ENCODE peak calls at places on chromosome 12, in four cellular contexts. One of them, this sample, is unnamed.

GRCh38 chr12:89556976-89557375 is 31.1 kb upstream of the POC1B start:
- DNase-seq in IMR-90: peak; percentile 23
- DNase-seq in Peyer's patch: no peak
- DNase-seq in A549: no peak
- DNase-seq in this sample: no peak

GRCh38 chr12:21559855-21560569 is 33.9 kb downstream of the SPX start:
- DNase-seq in IMR-90: peak; percentile 53
- DNase-seq in Peyer's patch: no peak
- DNase-seq in A549: peak; percentile 74
- DNase-seq in this sample: no peak

GRCh38 chr12:10067259-10067658 is 31.5 kb downstream of the CLEC1A start:
- DNase-seq in IMR-90: no peak
- DNase-seq in Peyer's patch: no peak
- DNase-seq in A549: no peak
- DNase-seq in this sample: no peak

GRCh38 chr12:3988519-3989217 is 115.5 kb upstream of the PARP11 start:
- DNase-seq in IMR-90: no peak
- DNase-seq in Peyer's patch: no peak
- DNase-seq in A549: no peak
- DNase-seq in this sample: no peak

GRCh38 chr12:53756300-53757094 is 4.7 kb upstream of the CISTR start:
- DNase-seq in IMR-90: no peak
- DNase-seq in Peyer's patch: no peak
- DNase-seq in A549: no peak
- DNase-seq in this sample: no peak

GRCh38 chr12:62686938-62687337 is 220.3 kb downstream of the MON2 start:
- DNase-seq in IMR-90: no peak
- DNase-seq in Peyer's patch: no peak
- DNase-seq in A549: no peak
- DNase-seq in this sample: no peak

GRCh38 chr12:93361159-93361919 is 16.4 kb upstream of the NUDT4 start:
- DNase-seq in IMR-90: peak; percentile 39
- DNase-seq in Peyer's patch: no peak
- DNase-seq in A549: no peak
- DNase-seq in this sample: no peak

GRCh38 chr12:31896514-31897039 is 62.6 kb upstream of the RESF1 start:
- DNase-seq in IMR-90: peak; percentile 38
- DNase-seq in Peyer's patch: no peak
- DNase-seq in A549: no peak
- DNase-seq in this sample: no peak

GRCh38 chr12:49537709-49538601 is 875 bp upstream of the KCNH3 start:
- DNase-seq in IMR-90: no peak
- DNase-seq in Peyer's patch: peak; percentile 53
- DNase-seq in A549: no peak
- DNase-seq in this sample: peak; percentile 56

GRCh38 chr12:49261726-49262125 is 3.2 kb upstream of the TUBA1C start:
- DNase-seq in IMR-90: peak; percentile 83
- DNase-seq in Peyer's patch: no peak
- DNase-seq in A549: no peak
- DNase-seq in this sample: no peak

GRCh38 chr12:69106482-69107118 is 132.8 kb upstream of the CPSF6 start:
- DNase-seq in IMR-90: no peak
- DNase-seq in Peyer's patch: no peak
- DNase-seq in A549: no peak
- DNase-seq in this sample: no peak

GRCh38 chr12:109579639-109580038 is 6.0 kb downstream of the MVK start:
- DNase-seq in IMR-90: no peak
- DNase-seq in Peyer's patch: no peak
- DNase-seq in A549: no peak
- DNase-seq in this sample: no peak

GRCh38 chr12:131114942-131115584 is 161.4 kb downstream of the ADGRD1 start:
- DNase-seq in IMR-90: no peak
- DNase-seq in Peyer's patch: peak; percentile 28
- DNase-seq in A549: no peak
- DNase-seq in this sample: peak; percentile 54

GRCh38 chr12:14111230-14111865 is 129.9 kb upstream of the GRIN2B start:
- DNase-seq in IMR-90: no peak
- DNase-seq in Peyer's patch: no peak
- DNase-seq in A549: peak; percentile 39
- DNase-seq in this sample: no peak

GRCh38 chr12:52600071-52600470 is 1.2 kb downstream of the KRT72 start:
- DNase-seq in IMR-90: no peak
- DNase-seq in Peyer's patch: no peak
- DNase-seq in A549: no peak
- DNase-seq in this sample: no peak

GRCh38 chr12:28536088-28536487 is 345.8 kb downstream of the CCDC91 start:
- DNase-seq in IMR-90: peak; percentile 85
- DNase-seq in Peyer's patch: no peak
- DNase-seq in A549: no peak
- DNase-seq in this sample: no peak

GRCh38 chr12:116376354-116377193 is 99.1 kb upstream of the MED13L start:
- DNase-seq in IMR-90: peak; percentile 83
- DNase-seq in Peyer's patch: no peak
- DNase-seq in A549: peak; percentile 95
- DNase-seq in this sample: no peak

GRCh38 chr12:51863921-51864700 is 15.6 kb upstream of the FIGNL2 start:
- DNase-seq in IMR-90: no peak
- DNase-seq in Peyer's patch: no peak
- DNase-seq in A549: no peak
- DNase-seq in this sample: no peak

GRCh38 chr12:6553051-6553868 is 2.6 kb downstream of the IFFO1 start:
- DNase-seq in IMR-90: peak; percentile 73
- DNase-seq in Peyer's patch: no peak
- DNase-seq in A549: no peak
- DNase-seq in this sample: peak; percentile 91

GRCh38 chr12:4486049-4486699 is 40.6 kb upstream of the FGF6 start:
- DNase-seq in IMR-90: no peak
- DNase-seq in Peyer's patch: no peak
- DNase-seq in A549: no peak
- DNase-seq in this sample: no peak

GRCh38 chr12:29970501-29970900 is 186.8 kb upstream of the TMTC1 start:
- DNase-seq in IMR-90: no peak
- DNase-seq in Peyer's patch: no peak
- DNase-seq in A549: no peak
- DNase-seq in this sample: no peak

GRCh38 chr12:12156835-12157234 is 86.1 kb downstream of the BCL2L14 start:
- DNase-seq in IMR-90: no peak
- DNase-seq in Peyer's patch: no peak
- DNase-seq in A549: no peak
- DNase-seq in this sample: no peak

GRCh38 chr12:5498081-5498480 is 66.2 kb downstream of the NTF3 start:
- DNase-seq in IMR-90: peak; percentile 59
- DNase-seq in Peyer's patch: no peak
- DNase-seq in A549: no peak
- DNase-seq in this sample: no peak

DNA sequence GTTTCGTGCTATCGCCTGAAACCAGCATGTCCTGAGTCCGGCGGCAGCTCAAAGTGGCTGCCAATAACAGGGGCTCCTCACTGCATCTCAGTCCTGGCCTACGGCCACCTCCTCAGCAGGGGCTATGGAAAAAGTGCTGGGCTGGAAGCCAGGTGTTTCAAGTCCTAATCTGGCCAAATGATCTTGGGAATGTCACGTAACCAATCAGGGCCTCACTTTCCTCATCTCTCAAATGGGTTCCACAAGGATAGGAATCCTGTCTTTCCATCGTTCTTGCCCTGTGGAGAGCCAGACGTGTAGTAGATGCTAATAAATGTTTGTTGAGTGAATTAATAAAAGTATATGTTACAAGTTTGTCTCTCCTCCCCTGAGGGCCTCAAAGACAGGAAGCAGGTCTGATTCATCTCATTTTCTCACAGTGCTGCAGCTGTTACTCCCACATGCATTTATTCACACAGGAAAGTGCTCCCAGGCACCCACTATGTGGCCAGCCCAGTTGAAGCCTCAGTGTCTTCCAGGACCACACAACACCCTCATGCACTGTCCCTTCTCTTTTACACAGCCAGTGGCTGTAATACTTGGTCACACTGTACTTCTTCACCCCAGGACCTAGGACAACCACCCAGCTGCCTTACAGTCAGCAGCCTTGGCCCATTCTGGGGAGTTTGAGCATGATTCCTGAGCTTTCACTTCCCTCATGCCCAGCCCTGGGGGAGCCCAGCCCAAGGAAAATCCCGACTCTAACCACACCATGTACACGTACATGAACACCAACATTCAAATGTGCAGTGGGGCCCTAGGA is 5.0 kb downstream of the CMKLR1 start:
- DNase-seq in IMR-90: peak; percentile 15
- DNase-seq in Peyer's patch: no peak
- DNase-seq in A549: no peak
- DNase-seq in this sample: peak; percentile 58
- TF ChIP-seq POLR2A in IMR-90: no peak
- TF ChIP-seq POLR2A in Peyer's patch: no peak
- TF ChIP-seq POLR2A in A549: no peak
- TF ChIP-seq POLR2A in this sample: no peak

GRCh38 chr12:58916891-58917570 is 3.3 kb downstream of the LRIG3 start:
- DNase-seq in IMR-90: peak; percentile 63
- DNase-seq in Peyer's patch: no peak
- DNase-seq in A549: no peak
- DNase-seq in this sample: no peak

GRCh38 chr12:58919271-58920101 is 818 bp downstream of the LRIG3 start:
- DNase-seq in IMR-90: peak; percentile 58
- DNase-seq in Peyer's patch: no peak
- DNase-seq in A549: peak; percentile 41
- DNase-seq in this sample: peak; percentile 71

GRCh38 chr12:58920102-58920955 is at the start of gene LRIG3:
- DNase-seq in IMR-90: peak; percentile 89
- DNase-seq in Peyer's patch: peak; percentile 92
- DNase-seq in A549: peak; percentile 90
- DNase-seq in this sample: peak; percentile 96

GRCh38 chr12:58917699-58918334 is 2.5 kb downstream of the LRIG3 start:
- DNase-seq in IMR-90: no peak
- DNase-seq in Peyer's patch: no peak
- DNase-seq in A549: no peak
- DNase-seq in this sample: no peak

GRCh38 chr12:58918475-58918874 is 1.8 kb downstream of the LRIG3 start:
- DNase-seq in IMR-90: peak; percentile 15
- DNase-seq in Peyer's patch: no peak
- DNase-seq in A549: no peak
- DNase-seq in this sample: no peak
- H3K4me3 ChIP-seq in IMR-90: peak overlapping the region; percentile 80
- H3K4me3 ChIP-seq in Peyer's patch: no peak overlapping the region
- H3K4me3 ChIP-seq in A549: peak overlapping the region; percentile 68
- H3K4me3 ChIP-seq in this sample: peak overlapping the region; percentile 74

GRCh38 chr12:27332407-27333310 is at the start of gene BMAL2:
- DNase-seq in IMR-90: peak; percentile 43
- DNase-seq in Peyer's patch: peak; percentile 62
- DNase-seq in A549: peak; percentile 29
- DNase-seq in this sample: no peak
- TF ChIP-seq POLR2A in IMR-90: peak; percentile 31
- TF ChIP-seq POLR2A in Peyer's patch: no peak
- TF ChIP-seq POLR2A in A549: peak; percentile 52
- TF ChIP-seq POLR2A in this sample: no peak

DNA sequence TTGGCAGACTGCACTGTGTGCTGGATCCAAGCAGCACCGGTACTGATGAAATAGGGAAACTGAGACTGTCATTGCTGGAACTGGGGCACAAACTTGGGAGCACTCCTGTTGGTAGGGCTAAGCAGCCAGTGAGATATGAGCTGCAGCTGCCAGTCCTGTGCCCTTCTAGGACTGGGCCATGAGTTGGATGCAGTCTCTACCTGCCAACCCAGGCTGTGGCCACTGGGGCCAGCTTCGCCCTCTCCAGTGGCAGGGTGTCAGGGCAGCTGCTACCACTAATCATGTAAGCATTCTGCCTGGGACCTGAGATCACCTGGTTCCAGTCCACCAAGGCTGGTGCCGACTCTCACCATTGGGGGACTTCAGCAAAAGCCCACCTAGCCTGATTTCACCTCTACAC is 121.1 kb downstream of the PAWR start:
- DNase-seq in IMR-90: no peak
- DNase-seq in Peyer's patch: no peak
- DNase-seq in A549: no peak
- DNase-seq in this sample: no peak
- H3K4me3 ChIP-seq in IMR-90: no peak overlapping the region
- H3K4me3 ChIP-seq in Peyer's patch: no peak overlapping the region
- H3K4me3 ChIP-seq in A549: no peak overlapping the region
- H3K4me3 ChIP-seq in this sample: no peak overlapping the region

GRCh38 chr12:122526683-122527477 is at the start of the genes KNTC1 and RSRC2:
- DNase-seq in IMR-90: peak; percentile 100
- DNase-seq in Peyer's patch: peak; percentile 95
- DNase-seq in A549: peak; percentile 100
- DNase-seq in this sample: peak; percentile 99
- TF ChIP-seq POLR2A in IMR-90: peak; percentile 99
- TF ChIP-seq POLR2A in Peyer's patch: peak; percentile 98
- TF ChIP-seq POLR2A in A549: peak; percentile 92
- TF ChIP-seq POLR2A in this sample: peak; percentile 97

DNA sequence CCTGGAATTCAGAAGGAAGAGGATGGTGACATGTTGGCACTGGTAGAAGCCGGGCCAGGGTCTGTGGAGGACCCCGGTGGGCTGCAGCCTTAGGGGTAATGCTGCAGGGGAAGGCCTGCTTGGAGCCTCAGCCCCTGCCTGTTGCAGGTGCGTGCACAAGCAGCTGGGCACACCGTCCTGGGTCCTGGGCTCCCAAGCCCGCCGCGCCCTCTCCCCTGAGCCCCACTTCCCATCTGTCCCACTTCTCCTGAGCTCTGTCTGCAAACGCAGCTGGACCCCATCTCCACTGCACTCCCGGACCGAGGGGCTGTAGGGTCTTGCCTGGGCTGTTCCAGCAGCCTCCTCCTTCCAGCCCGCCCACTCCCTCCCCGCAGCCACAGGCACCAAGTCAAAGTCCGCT is 116.8 kb downstream of the GLT1D1 start:
- DNase-seq in IMR-90: no peak
- DNase-seq in Peyer's patch: no peak
- DNase-seq in A549: no peak
- DNase-seq in this sample: no peak
- H3K4me3 ChIP-seq in IMR-90: no peak overlapping the region
- H3K4me3 ChIP-seq in Peyer's patch: no peak overlapping the region
- H3K4me3 ChIP-seq in A549: no peak overlapping the region
- H3K4me3 ChIP-seq in this sample: no peak overlapping the region

GRCh38 chr12:107027304-107028053 is 40.5 kb upstream of the MTERF2 start:
- DNase-seq in IMR-90: peak; percentile 96
- DNase-seq in Peyer's patch: no peak
- DNase-seq in A549: peak; percentile 87
- DNase-seq in this sample: no peak
- TF ChIP-seq POLR2A in IMR-90: peak; percentile 72
- TF ChIP-seq POLR2A in Peyer's patch: peak; percentile 20
- TF ChIP-seq POLR2A in A549: no peak
- TF ChIP-seq POLR2A in this sample: no peak

DNA sequence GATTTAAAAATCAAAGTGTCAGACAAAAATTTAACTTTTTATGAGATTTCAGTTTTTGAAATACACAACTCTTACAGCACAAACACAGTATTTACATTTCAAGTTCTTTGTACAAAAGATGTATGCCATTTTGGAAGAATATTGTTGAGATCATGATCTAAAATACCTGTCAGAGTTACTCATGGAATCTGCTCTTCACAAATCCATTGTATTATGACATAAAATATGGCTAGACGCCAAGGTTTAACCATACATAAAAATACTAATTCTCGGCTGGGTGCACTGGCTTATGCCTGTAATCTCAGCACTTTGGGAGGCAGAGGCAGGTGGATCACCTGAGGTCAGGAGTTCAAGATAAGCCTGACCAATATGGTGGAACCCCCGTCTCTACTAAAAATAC is 6.2 kb upstream of the SYCP3 start:
- DNase-seq in IMR-90: no peak
- DNase-seq in Peyer's patch: no peak
- DNase-seq in A549: no peak
- DNase-seq in this sample: no peak
- H3K4me3 ChIP-seq in IMR-90: no peak overlapping the region
- H3K4me3 ChIP-seq in Peyer's patch: no peak overlapping the region
- H3K4me3 ChIP-seq in A549: no peak overlapping the region
- H3K4me3 ChIP-seq in this sample: no peak overlapping the region